ENCODE peak calls at places on chromosome 11, in eight cellular contexts. U is naive thymus-derived CD8-positive, alpha-beta T cell; C is endothelial cell; X is upper lobe of right lung; D is stimulated activated CD4-positive, alpha-beta T cell treated with anti-CD3 and anti-CD28 coated beads, Interleukin-1b, Interleukin-23, amount 100 ng/mL, for 1 hour; R is A549; Y is left ventricle myocardium superior; Z is cardiac fibroblast. W is an unnamed sample.

GRCh38 chr11:63737718-63738117 is 30.9 kb downstream of the ZFTA start:
- DNase-seq in D (no peak), X (no peak), C (no peak), R (no peak), Z (no peak), Y (no peak), U (no peak), W (no peak)

GRCh38 chr11:119373917-119374631 is 7.4 kb downstream of the USP2 start:
- DNase-seq in U (no peak), R (peak), Y (peak), D (no peak), Z (peak), X (peak), C (peak), W (peak)

GRCh38 chr11:62108017-62108750 is 15.6 kb upstream of the INCENP start:
- DNase-seq in D (no peak), Y (no peak), Z (peak), U (peak), X (no peak), C (peak), R (peak), W (no peak)

GRCh38 chr11:112523477-112523876 is 262.8 kb upstream of the PLET1 start:
- DNase-seq in Y (no peak), X (no peak), R (no peak), D (no peak), Z (no peak), C (no peak), U (no peak), W (no peak)

GRCh38 chr11:68381716-68382115 is 69.3 kb downstream of the LRP5 start:
- DNase-seq in C (no peak), R (no peak), D (no peak), U (no peak), Y (peak), Z (no peak), X (no peak), W (no peak)

GRCh38 chr11:121715395-121715794 is 262.6 kb upstream of the SORL1-AS1 start:
- DNase-seq in R (no peak), Y (no peak), Z (no peak), D (no peak), X (no peak), U (no peak), C (no peak), W (no peak)

GRCh38 chr11:74466916-74467885 is at the start of gene KCNE3:
- DNase-seq in Z (peak), R (no peak), X (peak), D (no peak), C (peak), U (no peak), Y (peak), W (peak)

GRCh38 chr11:70552167-70552435 is 153.8 kb downstream of the CTTN start:
- DNase-seq in C (no peak), Y (no peak), X (no peak), Z (no peak), R (no peak), D (no peak), U (no peak), W (peak)

GRCh38 chr11:1877211-1878133 is 14.2 kb downstream of the PRR33 start:
- DNase-seq in C (no peak), D (no peak), U (no peak), Z (peak), X (peak), Y (peak), R (no peak), W (peak)

GRCh38 chr11:111986589-111986988 is 38.6 kb upstream of the DLAT start:
- DNase-seq in X (no peak), U (no peak), C (no peak), R (no peak), Z (no peak), Y (no peak), D (no peak), W (no peak)

GRCh38 chr11:73325036-73325981 is 17.2 kb downstream of the ARHGEF17 start:
- DNase-seq in C (no peak), Y (peak), X (no peak), D (no peak), Z (peak), R (no peak), U (no peak), W (peak)

GRCh38 chr11:46347637-46348311 is 511 bp downstream of the DGKZ start:
- DNase-seq in D (no peak), Z (no peak), X (no peak), U (no peak), R (no peak), Y (peak), C (no peak), W (peak)

GRCh38 chr11:95149659-95150294 is 60.1 kb downstream of the ENDOD1 start:
- DNase-seq in Y (peak), Z (no peak), U (no peak), D (no peak), X (no peak), C (peak), R (no peak), W (peak)

GRCh38 chr11:70584786-70585545 is 186.6 kb downstream of the CTTN start:
- DNase-seq in C (no peak), Y (peak), D (no peak), Z (no peak), X (peak), R (no peak), U (no peak), W (peak)

GRCh38 chr11:36564376-36565032 is 3.3 kb upstream of the RAG1 start:
- DNase-seq in U (peak), C (peak), Z (peak), X (no peak), Y (peak), R (peak), D (peak), W (no peak)

GRCh38 chr11:47020793-47021624 is 84.4 kb downstream of the CSTPP1 start:
- DNase-seq in R (no peak), X (no peak), Z (peak), U (no peak), C (no peak), D (no peak), Y (no peak), W (no peak)

GRCh38 chr11:104254347-104254746 is 90.4 kb upstream of the PDGFD start:
- DNase-seq in D (no peak), X (peak), Z (peak), U (no peak), Y (peak), C (peak), R (no peak), W (no peak)

GRCh38 chr11:58531865-58532341 is 24.0 kb upstream of the OR5B21 start:
- DNase-seq in U (no peak), C (no peak), X (no peak), D (no peak), Y (no peak), Z (no peak), R (no peak), W (peak)

GRCh38 chr11:59102259-59102765 is 4.7 kb upstream of the FAM111B start:
- DNase-seq in X (peak), C (peak), R (peak), U (no peak), Y (peak), D (peak), Z (peak), W (peak)

GRCh38 chr11:27309064-27309463 is 54.0 kb downstream of the CCDC34 start:
- DNase-seq in C (no peak), Y (no peak), R (no peak), X (no peak), U (no peak), D (no peak), Z (no peak), W (no peak)

GRCh38 chr11:45658292-45658991 is 7.0 kb downstream of the CHST1 start:
- DNase-seq in R (no peak), C (peak), D (no peak), Z (peak), U (no peak), Y (peak), X (peak), W (peak)

GRCh38 chr11:86372586-86372985 is 2.1 kb upstream of the CCDC81 start:
- DNase-seq in D (no peak), Y (no peak), U (no peak), R (no peak), Z (no peak), X (no peak), C (no peak), W (no peak)

GRCh38 chr11:69878927-69879733 is 59.9 kb upstream of the FGF3 start:
- DNase-seq in R (no peak), Z (no peak), C (no peak), U (no peak), X (peak), Y (no peak), D (no peak), W (peak)

GRCh38 chr11:103842191-103842590 is 194.2 kb upstream of the DDI1 start:
- DNase-seq in X (no peak), R (no peak), U (no peak), C (no peak), Z (no peak), D (no peak), Y (peak), W (no peak)

GRCh38 chr11:1051356-1052132 is 15.0 kb upstream of the MUC6 start:
- DNase-seq in Y (peak), R (no peak), D (no peak), Z (no peak), U (no peak), X (peak), C (no peak), W (peak)